ENCODE peak calls at places on chromosome 17, in four cellular contexts. J is CD8-positive, alpha-beta T cell; F is sigmoid colon; T is cardiac fibroblast. I is an unnamed sample.

GRCh38 chr17:37466471-37466870 is 23.2 kb upstream of the DUSP14 start:
- DNase-seq in F (no peak), J (no peak), T (no peak), I (no peak)

GRCh38 chr17:43402567-43402966 is 3.8 kb downstream of the ARL4D start:
- DNase-seq in F (peak; percentile 46), J (no peak), T (no peak), I (no peak)

GRCh38 chr17:79627766-79628690 is 17.2 kb upstream of the RBFOX3 start:
- DNase-seq in J (no peak), F (peak; percentile 41), T (no peak), I (no peak)

GRCh38 chr17:49618112-49618611 is 42.5 kb downstream of the NXPH3 start:
- DNase-seq in T (no peak), J (no peak), F (no peak), I (no peak)

GRCh38 chr17:32958418-32958817 is 30.5 kb downstream of the TMEM98 start:
- DNase-seq in F (no peak), T (no peak), J (no peak), I (no peak)

GRCh38 chr17:2545393-2545792 is 33.7 kb upstream of the METTL16 start:
- DNase-seq in F (no peak), T (peak; percentile 9), J (no peak), I (no peak)

GRCh38 chr17:50345443-50346312 is at the start of gene XYLT2:
- DNase-seq in T (peak; percentile 84), F (peak; percentile 91), J (peak; percentile 83), I (peak; percentile 92)

GRCh38 chr17:66508896-66509843 is 206.8 kb downstream of the PRKCA start:
- DNase-seq in F (peak; percentile 72), J (no peak), T (peak; percentile 77), I (no peak)

GRCh38 chr17:8038954-8039610 is at the start of gene ALOX15B:
- DNase-seq in F (no peak), J (no peak), T (no peak), I (no peak)

GRCh38 chr17:69431835-69432234 is 17.3 kb downstream of the MAP2K6 start:
- DNase-seq in F (no peak), T (no peak), J (no peak), I (no peak)

GRCh38 chr17:36014946-36015345 is 2.8 kb downstream of the CCL23 start:
- DNase-seq in J (no peak), F (no peak), T (no peak), I (no peak)

GRCh38 chr17:76527430-76528111 is 9.9 kb downstream of the CYGB start:
- DNase-seq in F (peak; percentile 91), T (peak; percentile 96), J (no peak), I (peak; percentile 68)

GRCh38 chr17:70394833-70395232 is 225.5 kb downstream of the KCNJ2 start:
- DNase-seq in T (no peak), F (no peak), J (no peak), I (no peak)

GRCh38 chr17:9389116-9389515 is 186.5 kb downstream of the STX8 start:
- DNase-seq in F (no peak), J (no peak), T (peak; percentile 60), I (peak; percentile 34)

GRCh38 chr17:68455756-68456528 is 1.4 kb downstream of the WIPI1 start:
- DNase-seq in J (no peak), F (no peak), T (peak; percentile 91), I (no peak)

GRCh38 chr17:77251622-77252021 is 110.9 kb downstream of the SEC14L1 start:
- DNase-seq in F (no peak), T (no peak), J (no peak), I (no peak)

GRCh38 chr17:49753959-49754391 is 10.0 kb downstream of the FAM117A start:
- DNase-seq in J (no peak), F (no peak), T (peak; percentile 76), I (no peak)

GRCh38 chr17:51275381-51275780 is 15.0 kb downstream of the UTP18 start:
- DNase-seq in T (peak; percentile 56), F (no peak), J (no peak), I (no peak)

GRCh38 chr17:76405967-76406647 is 21.7 kb downstream of the SPHK1 start:
- DNase-seq in T (no peak), F (no peak), J (no peak), I (no peak)

GRCh38 chr17:49148171-49148570 is 15.6 kb downstream of the B4GALNT2 start:
- DNase-seq in J (no peak), T (no peak), F (no peak), I (no peak)

GRCh38 chr17:31517524-31517923 is 126.0 kb downstream of the RAB11FIP4 start:
- DNase-seq in T (no peak), F (no peak), J (no peak), I (no peak)

GRCh38 chr17:13888043-13888442 is 181.3 kb upstream of the COX10 start:
- DNase-seq in F (no peak), J (no peak), T (peak; percentile 45), I (no peak)

GRCh38 chr17:53722407-53722806 is 100.3 kb upstream of the KIF2B start:
- DNase-seq in F (no peak), J (no peak), T (peak; percentile 86), I (no peak)

GRCh38 chr17:4059656-4060055 is 83.2 kb downstream of the ZZEF1 start:
- DNase-seq in F (no peak), J (no peak), T (no peak), I (no peak)

GRCh38 chr17:40035162-40035559 is 19.0 kb downstream of the MED24 start:
- DNase-seq in T (peak; percentile 69), J (no peak), F (no peak), I (no peak)

GRCh38 chr17:78357177-78357586 is 2.7 kb downstream of the SOCS3 start:
- DNase-seq in F (no peak), T (peak; percentile 88), J (no peak), I (no peak)

GRCh38 chr17:55654015-55654414 is 68.6 kb downstream of the TMEM100 start:
- DNase-seq in T (no peak), F (no peak), J (no peak), I (no peak)

GRCh38 chr17:44909681-44910144 is 5.6 kb downstream of the GFAP start:
- DNase-seq in T (peak; percentile 30), F (peak; percentile 52), J (no peak), I (no peak)

GRCh38 chr17:16106161-16106891 is 106.7 kb downstream of the TTC19 start:
- DNase-seq in J (no peak), T (peak; percentile 81), F (no peak), I (no peak)

GRCh38 chr17:9401434-9401833 is 174.2 kb downstream of the STX8 start:
- DNase-seq in T (peak; percentile 45), J (no peak), F (no peak), I (no peak)

GRCh38 chr17:73824321-73824720 is 180.1 kb upstream of the SDK2 start:
- DNase-seq in J (no peak), T (no peak), F (no peak), I (no peak)
- TF ChIP-seq CTCF in J (no peak), T (no peak), F (no peak), I (no peak)

DNA sequence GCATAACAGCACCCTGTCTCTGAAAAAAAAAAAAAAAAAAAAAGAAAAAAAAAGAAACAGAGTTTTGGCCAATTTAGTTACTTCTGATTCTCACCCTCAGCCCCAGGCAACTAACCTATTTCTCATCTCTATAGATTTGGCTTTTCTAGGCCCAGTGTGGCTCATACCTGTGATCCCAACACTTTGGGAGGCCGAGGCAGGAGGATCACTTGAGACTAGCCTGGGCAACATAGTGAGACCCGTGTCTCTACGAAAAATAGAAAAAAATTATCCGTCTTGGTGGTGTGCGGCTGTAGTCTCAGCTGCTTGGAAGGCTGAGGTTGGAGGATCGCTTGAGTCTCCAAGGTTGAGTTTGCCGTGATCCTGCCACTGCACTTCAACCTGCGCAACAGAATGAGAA is 8.7 kb downstream of the RPS6KB1 start:
- DNase-seq in T (no peak), F (no peak), J (no peak), I (no peak)
- TF ChIP-seq CTCF in T (no peak), F (no peak), J (no peak), I (no peak)

DNA sequence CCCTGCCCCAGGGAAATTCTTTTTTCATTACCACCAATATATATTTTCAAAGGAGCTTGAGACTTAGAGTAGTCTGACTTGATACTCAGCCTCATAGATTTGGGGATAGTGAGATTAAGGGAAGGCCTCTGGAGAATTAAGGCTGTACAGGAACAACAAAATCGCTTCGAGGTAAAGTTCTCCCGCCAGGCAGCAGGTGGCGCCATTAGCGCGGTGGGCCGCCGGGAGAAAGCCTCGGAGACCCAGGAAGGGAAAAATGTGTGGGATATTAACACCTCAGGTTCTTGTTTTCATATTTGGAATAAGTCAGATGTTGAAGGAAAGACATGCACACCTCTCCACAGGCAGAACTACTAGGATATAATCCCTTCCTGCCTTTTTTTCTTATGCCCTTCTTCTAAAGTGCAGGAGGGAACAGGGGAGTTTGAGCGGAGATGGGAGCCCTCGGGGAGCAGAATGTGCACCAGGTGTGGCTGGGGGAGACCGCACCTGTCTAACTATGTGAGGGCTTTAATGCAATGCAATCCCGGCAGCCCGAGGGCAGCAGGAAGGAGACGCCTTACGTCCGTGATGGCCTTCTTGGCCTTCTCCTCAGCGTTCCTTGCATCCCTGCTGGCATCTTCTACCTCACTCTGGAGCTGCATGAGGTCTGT is 25.9 kb downstream of the MYH3 start:
- DNase-seq in J (no peak), T (peak; percentile 43), F (no peak), I (no peak)
- TF ChIP-seq CTCF in J (peak; percentile 80), T (peak; percentile 90), F (peak; percentile 54), I (peak; percentile 88)

DNA sequence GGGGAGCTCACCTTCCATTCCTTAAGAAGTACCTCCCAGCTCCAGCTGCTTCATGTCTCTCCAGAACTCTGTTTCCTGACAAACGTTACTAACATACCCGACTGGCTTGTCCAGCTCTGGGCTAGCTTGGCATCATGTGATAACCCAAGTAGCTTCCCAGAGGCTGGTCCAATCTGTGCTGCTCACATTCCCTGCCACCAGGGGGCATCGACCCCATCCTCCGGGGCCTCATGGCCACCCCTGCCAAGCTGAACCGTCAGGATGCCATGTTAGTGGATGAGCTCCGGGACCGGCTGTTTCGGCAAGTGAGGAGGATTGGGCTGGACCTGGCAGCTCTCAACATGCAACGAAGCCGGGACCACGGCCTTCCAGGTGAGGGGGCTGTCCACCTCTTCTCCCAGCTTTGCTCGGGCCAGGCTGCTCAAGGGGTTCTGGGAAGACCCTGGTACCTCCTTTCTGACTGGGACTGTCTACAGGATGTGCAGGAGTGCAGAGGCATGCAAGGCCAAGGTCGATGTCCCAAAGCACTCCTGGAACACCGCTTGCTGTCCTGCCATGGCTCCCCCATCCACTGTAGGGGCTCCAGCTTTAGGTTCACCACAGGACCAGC is 7.6 kb downstream of the EPX start:
- DNase-seq in T (peak; percentile 35), F (peak; percentile 66), J (peak; percentile 13), I (peak; percentile 49)
- TF ChIP-seq CTCF in T (peak; percentile 68), F (no peak), J (peak; percentile 59), I (peak; percentile 81)

GRCh38 chr17:27610304-27610676 is 20.7 kb upstream of the LGALS9 start:
- DNase-seq in T (no peak), J (no peak), F (no peak), I (no peak)

GRCh38 chr17:27608330-27609230 is 22.4 kb upstream of the LGALS9 start:
- DNase-seq in J (no peak), T (no peak), F (no peak), I (no peak)

GRCh38 chr17:27612160-27612767 is 18.7 kb upstream of the LGALS9 start:
- DNase-seq in J (no peak), F (no peak), T (no peak), I (no peak)

GRCh38 chr17:27607692-27608091 is 23.3 kb upstream of the LGALS9 start:
- DNase-seq in F (no peak), T (no peak), J (no peak), I (no peak)

GRCh38 chr17:27609606-27610303 is 21.2 kb upstream of the LGALS9 start:
- DNase-seq in F (no peak), J (no peak), T (peak; percentile 58), I (no peak)
- TF ChIP-seq CTCF in F (no peak), J (no peak), T (peak; percentile 56), I (peak; percentile 56)